ENCODE peak calls at places on chromosome 20, in seven cellular contexts. P is substantia nigra; A is NCI-H774; V is stimulated activated CD8-positive, alpha-beta memory T cell treated with anti-CD3 and anti-CD28 coated beads, Interleukin-15, amount 100 ng/mL, for 48 hours; T is hypothalamus; U is DMS153; E is brain microvascular endothelial cell. N is an unnamed sample.

GRCh38 chr20:371755-372542 is 8.6 kb upstream of the TRIB3 start:
- DNase-seq in T (peak), A (no peak), U (peak), E (peak), V (no peak), P (no peak), N (no peak)

GRCh38 chr20:50138479-50139393 is 14.8 kb downstream of the PEDS1 start:
- DNase-seq in U (no peak), A (no peak), T (peak), V (no peak), P (peak), E (no peak), N (no peak)

GRCh38 chr20:37309941-37310590 is 20.6 kb downstream of the MANBAL start:
- DNase-seq in E (no peak), T (no peak), U (no peak), P (no peak), V (no peak), A (no peak), N (no peak)

GRCh38 chr20:62792182-62792939 is 3.9 kb upstream of the MRGBP start:
- DNase-seq in T (no peak), U (no peak), A (no peak), E (peak), V (no peak), P (no peak), N (no peak)

GRCh38 chr20:22974354-22974753 is 60.8 kb upstream of the SSTR4 start:
- DNase-seq in A (no peak), P (no peak), T (no peak), V (no peak), E (peak), U (no peak), N (no peak)

GRCh38 chr20:60512436-60512835 is 554.2 kb downstream of the CDH26 start:
- DNase-seq in P (peak), E (peak), V (no peak), T (no peak), U (no peak), A (no peak), N (no peak)

GRCh38 chr20:45051497-45052060 is 49.3 kb downstream of the KCNS1 start:
- DNase-seq in E (no peak), T (no peak), U (no peak), V (no peak), A (no peak), P (no peak), N (no peak)

GRCh38 chr20:48390981-48391380 is 436.8 kb downstream of the PREX1 start:
- DNase-seq in U (no peak), T (no peak), A (no peak), E (no peak), V (no peak), P (no peak), N (no peak)

GRCh38 chr20:24991897-24992419 is 593 bp downstream of the APMAP start:
- DNase-seq in E (peak), T (no peak), P (no peak), A (no peak), U (no peak), V (no peak), N (no peak)

GRCh38 chr20:37276494-37277252 is 12.8 kb upstream of the MANBAL start:
- DNase-seq in E (peak), V (no peak), P (no peak), U (peak), T (no peak), A (peak), N (no peak)

GRCh38 chr20:53611449-53611894 is 17.8 kb upstream of the ZNF217 start:
- DNase-seq in E (peak), A (no peak), U (no peak), T (no peak), V (no peak), P (no peak), N (no peak)

GRCh38 chr20:1178103-1178502 is 6.7 kb downstream of the TMEM74B start:
- DNase-seq in A (no peak), E (no peak), T (no peak), V (no peak), U (no peak), P (no peak), N (no peak)

GRCh38 chr20:63392465-63393365 is 31.6 kb upstream of the CHRNA4 start:
- DNase-seq in E (no peak), P (no peak), U (no peak), T (no peak), A (no peak), V (no peak), N (no peak)

GRCh38 chr20:51734876-51735499 is 33.2 kb downstream of the ATP9A start:
- DNase-seq in U (no peak), E (no peak), P (no peak), V (no peak), A (no peak), T (no peak), N (no peak)

GRCh38 chr20:53547664-53548239 is 45.9 kb downstream of the ZNF217 start:
- DNase-seq in T (peak), V (no peak), E (peak), P (no peak), A (peak), U (peak), N (peak)

GRCh38 chr20:53995949-53996348 is 74.4 kb downstream of the BCAS1 start:
- DNase-seq in A (no peak), E (no peak), V (no peak), U (no peak), P (no peak), T (no peak), N (no peak)

GRCh38 chr20:4227085-4227821 is 211.9 kb upstream of the RNF24 start:
- DNase-seq in U (no peak), A (no peak), P (no peak), V (no peak), E (peak), T (no peak), N (no peak)